ENCODE peak calls at places on chromosomes 12 and 14, in ten cellular contexts. One of them, this sample, is unnamed. For H3K36me3, the result is how much of the 10 kb centered on the place peaks cover.

GRCh38 chr12:11564984-11565651 is 84.4 kb upstream of the ETV6 start:
- DNase-seq in uterus: no peak
- DNase-seq in aorta: no peak
- DNase-seq in upper lobe of right lung: no peak
- DNase-seq in H1: no peak
- DNase-seq in ascending aorta: no peak
- DNase-seq in HCT116: no peak
- DNase-seq in prostate gland: no peak
- DNase-seq in left lung: no peak
- DNase-seq in PC-9: no peak
- DNase-seq in this sample: no peak

GRCh38 chr14:22547309-22547947 is 41.6 kb downstream of the DAD1 start:
- DNase-seq in aorta: peak
- DNase-seq in HCT116: no peak
- DNase-seq in prostate gland: no peak
- DNase-seq in uterus: no peak
- DNase-seq in PC-9: no peak
- DNase-seq in H1: no peak
- DNase-seq in upper lobe of right lung: no peak
- DNase-seq in ascending aorta: peak
- DNase-seq in left lung: no peak
- DNase-seq in this sample: no peak

GRCh38 chr12:21025656-21026055 is 105.3 kb upstream of the SLCO1B1 start:
- DNase-seq in prostate gland: no peak
- DNase-seq in uterus: no peak
- DNase-seq in H1: no peak
- DNase-seq in ascending aorta: no peak
- DNase-seq in upper lobe of right lung: no peak
- DNase-seq in PC-9: no peak
- DNase-seq in HCT116: no peak
- DNase-seq in aorta: no peak
- DNase-seq in left lung: no peak
- DNase-seq in this sample: no peak

GRCh38 chr14:82855912-82856381 is 1322.3 kb upstream of the SEL1L start:
- DNase-seq in H1: no peak
- DNase-seq in uterus: no peak
- DNase-seq in ascending aorta: no peak
- DNase-seq in HCT116: no peak
- DNase-seq in aorta: no peak
- DNase-seq in upper lobe of right lung: no peak
- DNase-seq in PC-9: no peak
- DNase-seq in left lung: no peak
- DNase-seq in prostate gland: peak
- DNase-seq in this sample: no peak

GRCh38 chr12:64351265-64351664 is 39.3 kb downstream of the C12orf56 start:
- DNase-seq in HCT116: no peak
- DNase-seq in upper lobe of right lung: no peak
- DNase-seq in aorta: no peak
- DNase-seq in PC-9: no peak
- DNase-seq in prostate gland: no peak
- DNase-seq in uterus: no peak
- DNase-seq in left lung: no peak
- DNase-seq in H1: no peak
- DNase-seq in ascending aorta: no peak
- DNase-seq in this sample: no peak

GRCh38 chr12:45336762-45337596 is 121.1 kb downstream of the ANO6 start:
- DNase-seq in HCT116: no peak
- DNase-seq in prostate gland: no peak
- DNase-seq in ascending aorta: no peak
- DNase-seq in left lung: no peak
- DNase-seq in uterus: no peak
- DNase-seq in PC-9: no peak
- DNase-seq in aorta: no peak
- DNase-seq in upper lobe of right lung: no peak
- DNase-seq in H1: no peak
- DNase-seq in this sample: no peak

GRCh38 chr14:72503696-72504368 is 390.1 kb downstream of the DPF3 start:
- DNase-seq in uterus: no peak
- DNase-seq in prostate gland: no peak
- DNase-seq in HCT116: peak
- DNase-seq in ascending aorta: no peak
- DNase-seq in left lung: no peak
- DNase-seq in aorta: no peak
- DNase-seq in PC-9: no peak
- DNase-seq in H1: no peak
- DNase-seq in upper lobe of right lung: no peak
- DNase-seq in this sample: no peak

GRCh38 chr14:104192146-104192882 is 53.9 kb downstream of the KIF26A start:
- DNase-seq in aorta: no peak
- DNase-seq in PC-9: no peak
- DNase-seq in upper lobe of right lung: no peak
- DNase-seq in H1: no peak
- DNase-seq in prostate gland: no peak
- DNase-seq in left lung: peak
- DNase-seq in uterus: no peak
- DNase-seq in ascending aorta: no peak
- DNase-seq in HCT116: no peak
- DNase-seq in this sample: no peak

GRCh38 chr14:92903359-92903758 is 19.6 kb upstream of the CHGA start:
- DNase-seq in ascending aorta: no peak
- DNase-seq in HCT116: no peak
- DNase-seq in prostate gland: no peak
- DNase-seq in upper lobe of right lung: no peak
- DNase-seq in aorta: no peak
- DNase-seq in left lung: no peak
- DNase-seq in PC-9: no peak
- DNase-seq in H1: no peak
- DNase-seq in uterus: no peak
- DNase-seq in this sample: no peak

GRCh38 chr12:95613021-95613420 is 61.7 kb upstream of the USP44 start:
- DNase-seq in H1: no peak
- DNase-seq in HCT116: no peak
- DNase-seq in aorta: no peak
- DNase-seq in upper lobe of right lung: no peak
- DNase-seq in left lung: no peak
- DNase-seq in prostate gland: no peak
- DNase-seq in ascending aorta: no peak
- DNase-seq in PC-9: no peak
- DNase-seq in uterus: no peak
- DNase-seq in this sample: no peak

GRCh38 chr12:75727577-75727976 is 216.2 kb upstream of the KRR1 start:
- DNase-seq in prostate gland: no peak
- DNase-seq in left lung: no peak
- DNase-seq in aorta: no peak
- DNase-seq in ascending aorta: no peak
- DNase-seq in PC-9: no peak
- DNase-seq in H1: no peak
- DNase-seq in upper lobe of right lung: no peak
- DNase-seq in uterus: no peak
- DNase-seq in HCT116: no peak
- DNase-seq in this sample: no peak

GRCh38 chr12:75728826-75729225 is 217.4 kb upstream of the KRR1 start:
- DNase-seq in prostate gland: no peak
- DNase-seq in HCT116: no peak
- DNase-seq in ascending aorta: no peak
- DNase-seq in aorta: no peak
- DNase-seq in PC-9: no peak
- DNase-seq in H1: no peak
- DNase-seq in left lung: no peak
- DNase-seq in upper lobe of right lung: no peak
- DNase-seq in uterus: no peak
- DNase-seq in this sample: no peak

GRCh38 chr12:75724913-75725312 is 213.5 kb upstream of the KRR1 start:
- DNase-seq in ascending aorta: no peak
- DNase-seq in aorta: no peak
- DNase-seq in HCT116: peak
- DNase-seq in PC-9: no peak
- DNase-seq in left lung: no peak
- DNase-seq in uterus: peak
- DNase-seq in upper lobe of right lung: no peak
- DNase-seq in prostate gland: no peak
- DNase-seq in H1: no peak
- DNase-seq in this sample: peak

GRCh38 chr12:75722714-75723200 is 211.3 kb upstream of the KRR1 start:
- DNase-seq in prostate gland: peak
- DNase-seq in PC-9: no peak
- DNase-seq in ascending aorta: peak
- DNase-seq in H1: no peak
- DNase-seq in HCT116: peak
- DNase-seq in uterus: peak
- DNase-seq in upper lobe of right lung: no peak
- DNase-seq in left lung: no peak
- DNase-seq in aorta: peak
- DNase-seq in this sample: peak

GRCh38 chr12:75725505-75726120 is 214.2 kb upstream of the KRR1 start:
- DNase-seq in HCT116: peak
- DNase-seq in H1: no peak
- DNase-seq in prostate gland: no peak
- DNase-seq in left lung: no peak
- DNase-seq in PC-9: peak
- DNase-seq in upper lobe of right lung: no peak
- DNase-seq in ascending aorta: no peak
- DNase-seq in aorta: no peak
- DNase-seq in uterus: no peak
- DNase-seq in this sample: no peak
- H3K27ac ChIP-seq in HCT116: peak
- H3K27ac ChIP-seq in H1: no peak
- H3K27ac ChIP-seq in prostate gland: no peak
- H3K27ac ChIP-seq in left lung: no peak
- H3K27ac ChIP-seq in PC-9: no peak
- H3K27ac ChIP-seq in upper lobe of right lung: no peak
- H3K27ac ChIP-seq in ascending aorta: no peak
- H3K27ac ChIP-seq in aorta: no peak
- H3K27ac ChIP-seq in uterus: peak
- H3K27ac ChIP-seq in this sample: peak

GRCh38 chr12:48061943-48062719 is 43.7 kb downstream of the SENP1 start:
- DNase-seq in left lung: no peak
- DNase-seq in H1: no peak
- DNase-seq in upper lobe of right lung: no peak
- DNase-seq in uterus: no peak
- DNase-seq in HCT116: no peak
- DNase-seq in aorta: no peak
- DNase-seq in prostate gland: no peak
- DNase-seq in ascending aorta: no peak
- DNase-seq in PC-9: no peak
- DNase-seq in this sample: no peak
- H3K36me3 ChIP-seq in left lung: half or more
- H3K36me3 ChIP-seq in H1: half or more
- H3K36me3 ChIP-seq in upper lobe of right lung: half or more
- H3K36me3 ChIP-seq in uterus: under half
- H3K36me3 ChIP-seq in HCT116: half or more
- H3K36me3 ChIP-seq in aorta: under half
- H3K36me3 ChIP-seq in prostate gland: under half
- H3K36me3 ChIP-seq in ascending aorta: half or more
- H3K36me3 ChIP-seq in PC-9: half or more
- H3K36me3 ChIP-seq in this sample: under half

GRCh38 chr14:73633517-73634332 is 11.1 kb upstream of the DNAL1 start:
- DNase-seq in HCT116: no peak
- DNase-seq in PC-9: peak
- DNase-seq in left lung: peak
- DNase-seq in aorta: peak
- DNase-seq in prostate gland: peak
- DNase-seq in ascending aorta: peak
- DNase-seq in uterus: peak
- DNase-seq in H1: peak
- DNase-seq in upper lobe of right lung: peak
- DNase-seq in this sample: peak

GRCh38 chr14:73627033-73627432 is 14.7 kb downstream of the ACOT6 start:
- DNase-seq in H1: no peak
- DNase-seq in prostate gland: no peak
- DNase-seq in left lung: no peak
- DNase-seq in PC-9: no peak
- DNase-seq in uterus: no peak
- DNase-seq in ascending aorta: no peak
- DNase-seq in HCT116: no peak
- DNase-seq in aorta: no peak
- DNase-seq in upper lobe of right lung: no peak
- DNase-seq in this sample: no peak

GRCh38 chr14:73633115-73633514 is 11.7 kb upstream of the DNAL1 start:
- DNase-seq in upper lobe of right lung: peak
- DNase-seq in ascending aorta: no peak
- DNase-seq in aorta: no peak
- DNase-seq in HCT116: no peak
- DNase-seq in uterus: no peak
- DNase-seq in PC-9: no peak
- DNase-seq in prostate gland: no peak
- DNase-seq in H1: no peak
- DNase-seq in left lung: no peak
- DNase-seq in this sample: peak

GRCh38 chr14:73634333-73634833 is 10.4 kb upstream of the DNAL1 start:
- DNase-seq in H1: peak
- DNase-seq in PC-9: no peak
- DNase-seq in upper lobe of right lung: no peak
- DNase-seq in left lung: peak
- DNase-seq in uterus: no peak
- DNase-seq in prostate gland: peak
- DNase-seq in aorta: no peak
- DNase-seq in HCT116: no peak
- DNase-seq in ascending aorta: peak
- DNase-seq in this sample: no peak

DNA sequence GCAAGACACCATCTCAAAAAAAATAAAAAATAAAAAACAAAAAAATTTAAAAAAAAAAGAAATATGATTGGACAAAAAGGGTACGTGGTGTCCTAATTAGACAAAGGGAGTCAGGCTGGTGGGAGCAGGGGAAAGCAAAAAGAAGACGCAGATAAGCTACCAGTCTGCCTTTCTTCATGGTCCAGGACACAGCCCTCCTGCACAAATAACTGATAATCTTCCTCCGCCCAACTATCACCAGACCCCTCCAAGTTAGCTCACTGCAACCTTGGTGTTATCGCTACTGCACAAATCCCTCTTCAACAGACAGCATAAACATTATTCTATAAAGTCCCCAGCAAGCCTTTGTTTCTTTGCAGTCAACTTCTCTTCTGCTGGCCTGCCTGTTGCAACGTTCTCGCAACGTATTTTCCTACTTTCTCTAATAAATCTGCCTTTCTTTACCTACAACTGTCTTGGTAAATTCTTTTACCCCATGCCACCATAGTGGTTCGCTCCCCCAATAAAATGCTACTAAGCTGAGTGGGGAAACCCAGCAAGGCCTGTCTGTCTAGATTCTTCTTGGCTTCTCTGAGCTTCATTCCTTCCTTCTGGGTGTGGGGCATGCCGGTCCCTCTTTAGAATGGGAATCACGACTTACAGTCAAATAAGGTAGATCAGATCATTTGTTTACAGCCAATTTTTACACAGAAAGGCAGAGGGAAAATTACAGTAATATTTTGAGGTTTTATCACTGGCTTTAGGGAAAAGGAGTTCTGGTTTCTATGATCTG is 14.6 kb upstream of the DNAL1 start:
- DNase-seq in aorta: no peak
- DNase-seq in uterus: no peak
- DNase-seq in upper lobe of right lung: no peak
- DNase-seq in H1: no peak
- DNase-seq in ascending aorta: no peak
- DNase-seq in PC-9: peak
- DNase-seq in HCT116: no peak
- DNase-seq in left lung: no peak
- DNase-seq in prostate gland: no peak
- DNase-seq in this sample: no peak
- H3K4me3 ChIP-seq in aorta: no peak
- H3K4me3 ChIP-seq in uterus: no peak
- H3K4me3 ChIP-seq in upper lobe of right lung: no peak
- H3K4me3 ChIP-seq in H1: no peak
- H3K4me3 ChIP-seq in ascending aorta: no peak
- H3K4me3 ChIP-seq in PC-9: no peak
- H3K4me3 ChIP-seq in HCT116: no peak
- H3K4me3 ChIP-seq in left lung: no peak
- H3K4me3 ChIP-seq in prostate gland: no peak
- H3K4me3 ChIP-seq in this sample: no peak

GRCh38 chr14:59254911-59255545 is 66.6 kb downstream of the DAAM1 start:
- DNase-seq in ascending aorta: peak
- DNase-seq in H1: no peak
- DNase-seq in upper lobe of right lung: no peak
- DNase-seq in uterus: peak
- DNase-seq in aorta: no peak
- DNase-seq in PC-9: no peak
- DNase-seq in prostate gland: no peak
- DNase-seq in HCT116: no peak
- DNase-seq in left lung: no peak
- DNase-seq in this sample: peak
- H3K27ac ChIP-seq in ascending aorta: peak
- H3K27ac ChIP-seq in H1: no peak
- H3K27ac ChIP-seq in upper lobe of right lung: peak
- H3K27ac ChIP-seq in uterus: peak
- H3K27ac ChIP-seq in aorta: peak
- H3K27ac ChIP-seq in PC-9: no peak
- H3K27ac ChIP-seq in prostate gland: peak
- H3K27ac ChIP-seq in HCT116: no peak
- H3K27ac ChIP-seq in left lung: peak
- H3K27ac ChIP-seq in this sample: peak